ENCODE peak calls at places on chromosomes 7 and 10, in four cellular contexts. V, A, H and W are unnamed samples.

GRCh38 chr10:23512355-23513058 is 73.6 kb downstream of the OTUD1 start:
- DNase-seq in H (no peak), V (peak), A (peak), W (no peak)

GRCh38 chr10:133357293-133358151 is at the start of gene FUOM:
- DNase-seq in V (peak), H (peak), A (peak), W (peak)

GRCh38 chr7:21355406-21355874 is 72.4 kb upstream of the SP4 start:
- DNase-seq in H (peak), A (peak), V (no peak), W (peak)

GRCh38 chr10:47164126-47164799 is 135.7 kb upstream of the GDF10 start:
- DNase-seq in H (no peak), V (peak), A (no peak), W (no peak)

GRCh38 chr7:138226001-138226476 is 149.8 kb downstream of the AKR1D1 start:
- DNase-seq in H (no peak), V (peak), A (no peak), W (no peak)

GRCh38 chr7:29915481-29916215 is 74.0 kb downstream of the SCRN1 start:
- DNase-seq in A (no peak), H (no peak), V (peak), W (no peak)

GRCh38 chr10:112227331-112227961 is 43.9 kb upstream of the GPAM start:
- DNase-seq in A (no peak), V (peak), H (no peak), W (no peak)

GRCh38 chr7:132654150-132654549 is 77.9 kb upstream of the PLXNA4 start:
- DNase-seq in H (peak), V (no peak), A (peak), W (no peak)

GRCh38 chr10:127298396-127298795 is 102.0 kb upstream of the INSYN2A start:
- DNase-seq in V (no peak), A (no peak), H (no peak), W (no peak)

GRCh38 chr7:76997381-76998262 is 34.5 kb downstream of the SPDYE17 start:
- DNase-seq in V (no peak), A (peak), H (no peak), W (no peak)

GRCh38 chr10:80356563-80356999 is at the start of the genes DYDC1 and DYDC2:
- DNase-seq in H (peak), A (peak), V (no peak), W (peak)

GRCh38 chr10:110486680-110487410 is 10.9 kb upstream of the DUSP5 start:
- DNase-seq in V (no peak), A (no peak), H (no peak), W (no peak)

GRCh38 chr10:123884907-123885381 is 6.7 kb downstream of the CPXM2 start:
- DNase-seq in V (no peak), H (no peak), A (no peak), W (no peak)

GRCh38 chr10:11255796-11256444 is 238.2 kb downstream of the CELF2 start:
- DNase-seq in A (no peak), H (no peak), V (no peak), W (no peak)

GRCh38 chr7:36161996-36162395 is 8.9 kb downstream of the EEPD1 start:
- DNase-seq in V (no peak), H (no peak), A (no peak), W (no peak)

GRCh38 chr10:123043409-123043925 is 34.7 kb downstream of the ACADSB start:
- DNase-seq in H (peak), V (peak), A (peak), W (peak)

GRCh38 chr10:119545310-119545709 is 2.8 kb upstream of the RGS10 start:
- DNase-seq in H (no peak), V (no peak), A (no peak), W (no peak)

GRCh38 chr10:126177414-126178030 is 210.8 kb downstream of the ADAM12 start:
- DNase-seq in V (no peak), H (no peak), A (no peak), W (no peak)

GRCh38 chr10:69685802-69686585 is 55.9 kb downstream of the FAM241B start:
- DNase-seq in H (no peak), A (no peak), V (peak), W (no peak)

GRCh38 chr7:74256446-74257408 is 2.5 kb upstream of the RFC2 start:
- DNase-seq in A (no peak), V (peak), H (no peak), W (no peak)

GRCh38 chr7:148115308-148115707 is 475.3 kb upstream of the C7orf33 start:
- DNase-seq in H (no peak), V (no peak), A (no peak), W (no peak)

GRCh38 chr7:20352573-20353304 is 22.0 kb downstream of the ITGB8 start:
- DNase-seq in H (no peak), V (peak), A (no peak), W (no peak)

GRCh38 chr10:22552888-22553378 is 161.4 kb downstream of the PIP4K2A start:
- DNase-seq in H (no peak), V (peak), A (no peak), W (no peak)

GRCh38 chr7:28411876-28412662 is at the start of gene CREB5:
- DNase-seq in H (no peak), A (no peak), V (no peak), W (no peak)

GRCh38 chr10:44389150-44389549 is 4.3 kb upstream of the CXCL12 start:
- DNase-seq in H (no peak), A (no peak), V (no peak), W (no peak)

GRCh38 chr7:157474685-157475084 is 137.9 kb downstream of the DNAJB6 start:
- DNase-seq in A (peak), V (no peak), H (no peak), W (no peak)

DNA sequence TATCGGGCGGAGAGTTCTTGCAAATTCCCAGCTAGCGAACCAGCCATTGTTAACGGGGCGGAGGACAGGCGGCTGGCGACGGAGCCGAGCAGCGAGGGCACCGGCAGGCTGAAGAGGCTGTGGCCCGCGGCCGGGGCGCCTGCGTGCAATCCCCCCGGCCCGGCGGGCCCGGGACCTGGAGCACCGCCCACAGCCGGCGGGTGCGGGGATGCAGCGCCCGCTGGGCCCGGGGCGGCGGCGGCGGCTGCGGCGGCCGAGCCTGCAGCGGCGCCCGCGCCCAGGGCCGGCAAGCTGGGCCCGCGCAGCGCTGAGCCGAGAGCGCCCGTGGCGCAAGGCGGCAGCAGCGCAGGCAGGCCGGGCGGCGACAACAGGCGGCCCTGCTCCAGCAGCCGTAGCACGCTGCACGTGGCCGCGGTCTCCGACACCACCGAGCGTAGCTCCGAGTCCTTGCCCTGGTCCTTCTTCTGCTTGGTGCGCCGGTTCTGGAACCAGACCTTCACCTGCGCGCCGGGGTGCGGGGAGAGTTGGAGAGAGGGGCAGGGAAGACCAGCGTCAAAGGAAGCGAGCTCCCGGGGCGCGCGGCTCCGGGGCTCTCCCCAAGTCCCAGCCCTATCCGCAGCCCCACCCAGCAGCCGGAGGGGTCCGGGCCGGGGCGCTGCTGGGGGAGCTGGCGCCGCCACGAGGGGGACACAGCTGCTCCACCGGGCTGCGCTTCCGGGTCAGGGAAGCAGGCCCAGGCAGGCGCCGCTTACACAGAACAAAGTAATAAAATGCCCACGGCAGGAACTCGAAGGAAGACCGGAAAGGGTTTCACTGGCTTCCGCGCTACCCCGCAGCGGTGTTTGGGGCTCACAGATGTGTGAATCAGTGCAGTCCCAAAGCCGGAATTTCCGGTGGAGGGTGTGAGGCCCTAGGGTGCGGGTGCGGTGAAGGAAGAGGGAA is 3.7 kb downstream of the VAX1 start:
- DNase-seq in H (no peak), V (no peak), A (no peak), W (no peak)
- H3K4me3 ChIP-seq in H (no peak), V (no peak), A (no peak), W (no peak)

GRCh38 chr10:61757525-61758397 is 95.0 kb downstream of the CABCOCO1 start:
- DNase-seq in H (no peak), A (no peak), V (peak), W (no peak)
- H3K4me3 ChIP-seq in H (no peak), A (no peak), V (no peak), W (no peak)

DNA sequence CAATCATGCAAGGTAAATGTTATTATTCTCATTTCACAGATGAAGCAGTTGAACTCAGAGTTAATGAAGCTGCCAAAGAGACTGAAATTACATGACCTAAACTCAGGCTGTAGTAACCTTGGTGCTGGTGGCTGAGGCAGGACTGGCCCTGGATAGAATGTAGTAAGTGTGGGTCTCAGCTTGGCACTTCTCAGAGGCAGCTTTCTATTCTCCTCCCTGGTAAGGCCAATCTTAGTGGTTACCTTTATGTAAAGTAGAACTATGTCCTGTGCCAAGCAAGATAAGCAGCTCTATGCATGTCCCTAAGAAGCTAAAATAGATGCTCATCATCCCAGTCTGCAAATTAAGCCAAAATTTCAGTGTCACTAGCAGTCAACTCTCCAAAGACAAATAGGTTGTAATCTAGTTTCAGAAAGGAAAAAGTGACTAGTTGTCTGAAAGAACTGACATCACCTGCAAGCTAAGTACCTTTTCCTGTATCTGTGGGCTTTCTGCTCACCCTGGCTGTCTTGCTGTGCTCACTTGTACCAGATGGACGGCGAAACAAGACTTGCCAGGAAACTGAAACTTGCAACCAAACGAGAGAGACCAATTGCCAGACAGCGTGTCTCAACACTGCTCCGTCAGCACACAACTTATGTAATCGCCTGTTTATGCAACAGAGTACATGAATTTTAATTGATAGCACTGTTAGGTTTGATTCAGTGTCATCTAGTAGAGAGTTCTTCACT is 43.7 kb downstream of the CH25H start:
- DNase-seq in V (no peak), A (no peak), H (peak), W (peak)
- H3K4me3 ChIP-seq in V (no peak), A (no peak), H (peak), W (peak)

GRCh38 chr10:34697366-34698247 is 117.5 kb downstream of the PARD3 start:
- DNase-seq in V (no peak), A (no peak), H (no peak), W (no peak)
- H3K4me3 ChIP-seq in V (no peak), A (no peak), H (no peak), W (no peak)

DNA sequence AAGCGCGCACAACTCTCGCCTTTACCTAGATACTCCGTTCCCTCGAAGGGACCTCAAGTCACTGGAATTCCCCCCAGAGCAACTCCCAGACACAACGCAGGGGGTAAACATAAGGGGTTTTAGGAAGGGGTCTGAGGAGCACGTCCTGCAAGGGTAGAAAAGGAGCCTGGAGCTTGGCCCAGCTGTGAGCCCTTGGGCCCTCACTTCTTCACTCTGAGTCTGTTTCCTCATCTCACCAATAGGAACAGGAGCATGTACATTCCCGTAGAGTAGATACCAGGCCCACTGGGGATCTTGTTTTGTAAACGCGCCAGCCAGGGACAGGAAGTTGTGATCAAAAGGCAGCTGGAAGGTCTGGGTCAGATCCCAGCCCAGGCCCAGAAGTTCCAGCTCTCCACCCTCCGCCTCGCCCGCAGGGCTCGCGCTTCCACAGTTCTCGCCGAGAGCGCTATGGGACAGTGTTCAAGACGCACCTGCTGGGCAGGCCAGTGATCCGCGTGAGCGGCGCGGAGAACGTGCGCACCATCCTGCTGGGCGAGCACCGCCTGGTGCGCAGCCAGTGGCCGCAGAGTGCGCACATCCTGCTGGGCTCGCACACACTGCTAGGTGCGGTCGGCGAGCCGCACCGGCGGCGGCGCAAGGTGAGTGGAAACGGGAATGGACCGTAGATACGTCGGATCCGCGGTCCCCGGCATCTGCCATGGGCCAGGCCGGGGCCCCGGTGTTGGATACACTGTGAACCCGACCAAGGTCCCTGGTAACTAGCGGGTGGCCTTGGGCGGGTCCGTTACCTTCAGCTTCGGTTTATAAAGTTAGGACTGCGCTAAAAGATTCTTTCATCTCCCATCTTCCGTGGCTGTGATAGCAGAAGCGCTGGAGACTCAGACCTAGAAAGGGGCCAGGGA is 1.2 kb downstream of the CYP26C1 start:
- DNase-seq in V (no peak), H (peak), A (no peak), W (no peak)
- H3K4me3 ChIP-seq in V (peak), H (no peak), A (no peak), W (no peak)

DNA sequence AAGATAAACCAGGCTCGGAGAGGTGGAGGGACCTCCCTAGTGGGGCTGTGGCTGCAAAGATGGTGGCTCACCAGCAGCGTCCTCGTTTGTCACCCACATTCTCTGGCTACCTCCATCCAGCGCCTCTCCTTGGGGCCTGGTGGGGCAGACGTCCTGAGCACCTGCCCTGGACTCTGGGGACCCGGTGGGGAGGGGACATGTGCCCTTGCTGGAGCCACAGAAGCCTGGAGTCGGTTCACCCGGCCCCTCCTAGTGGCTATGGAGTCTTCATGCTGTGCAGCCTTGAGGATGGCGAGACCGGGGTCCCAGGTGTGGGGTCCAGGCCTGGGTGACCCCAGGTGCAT is 14.5 kb downstream of the TTYH3 start:
- DNase-seq in A (no peak), H (no peak), V (no peak), W (no peak)
- H3K4me3 ChIP-seq in A (no peak), H (no peak), V (no peak), W (no peak)